ENCODE peak calls at places on chromosomes 2 and 18, in four cellular contexts. Q is H1, S is GM12878, O is HepG2. Z is an unnamed sample.

GRCh38 chr2:191321861-191322662 is 76.9 kb downstream of the MYO1B start:
- DNase-seq in Q (peak; percentile 56), S (no peak), O (no peak), Z (peak; percentile 70)

GRCh38 chr2:121529439-121530209 is 1.1 kb upstream of the RNU4ATAC start:
- DNase-seq in Q (no peak), S (no peak), O (peak; percentile 73), Z (peak; percentile 71)

GRCh38 chr18:7592305-7593071 is 25.4 kb downstream of the PTPRM start:
- DNase-seq in Q (no peak), S (no peak), O (no peak), Z (no peak)

GRCh38 chr2:239393941-239394340 is 6.9 kb downstream of the HDAC4 start:
- DNase-seq in Q (no peak), S (no peak), O (no peak), Z (no peak)

GRCh38 chr2:191302459-191303155 is 57.4 kb downstream of the MYO1B start:
- DNase-seq in Q (no peak), S (no peak), O (peak; percentile 58), Z (no peak)

GRCh38 chr2:95231723-95232122 is 24.4 kb downstream of the ZNF892 start:
- DNase-seq in Q (peak; percentile 66), S (no peak), O (peak; percentile 85), Z (peak; percentile 88)

GRCh38 chr2:232593931-232594330 is 39.5 kb upstream of the EFHD1 start:
- DNase-seq in Q (no peak), S (no peak), O (no peak), Z (no peak)

GRCh38 chr2:9336534-9337354 is 86.6 kb downstream of the ITGB1BP1 start:
- DNase-seq in Q (no peak), S (no peak), O (peak; percentile 93), Z (no peak)

GRCh38 chr18:24797987-24798386 is 337.6 kb downstream of the HRH4 start:
- DNase-seq in Q (no peak), S (no peak), O (no peak), Z (no peak)

GRCh38 chr2:196987298-196987653 is 60.8 kb upstream of the PGAP1 start:
- DNase-seq in Q (no peak), S (no peak), O (no peak), Z (no peak)

GRCh38 chr2:227025510-227025909 is 138.5 kb downstream of the COL4A4 start:
- DNase-seq in Q (no peak), S (no peak), O (no peak), Z (no peak)

GRCh38 chr18:35564795-35565453 is 16.6 kb upstream of the GALNT1 start:
- DNase-seq in Q (no peak), S (no peak), O (no peak), Z (no peak)

GRCh38 chr2:4408311-4408710 is 704.9 kb downstream of the DCDC2C start:
- DNase-seq in Q (no peak), S (no peak), O (no peak), Z (no peak)

GRCh38 chr2:199108056-199108455 is 349.7 kb downstream of the SATB2 start:
- DNase-seq in Q (no peak), S (no peak), O (no peak), Z (no peak)

GRCh38 chr2:190043441-190043840 is 19.1 kb downstream of the MSTN start:
- DNase-seq in Q (no peak), S (no peak), O (no peak), Z (no peak)

GRCh38 chr2:234292205-234292954 is 204.5 kb downstream of the ARL4C start:
- DNase-seq in Q (no peak), S (peak; percentile 80), O (no peak), Z (no peak)

GRCh38 chr18:34650121-34650545 is 60.0 kb upstream of the DTNA start:
- DNase-seq in Q (no peak), S (no peak), O (no peak), Z (no peak)

GRCh38 chr2:1625281-1626001 is 118.9 kb downstream of the PXDN start:
- DNase-seq in Q (peak; percentile 86), S (no peak), O (no peak), Z (peak; percentile 36)

GRCh38 chr2:8544168-8544785 is 137.6 kb upstream of the ID2 start:
- DNase-seq in Q (no peak), S (no peak), O (no peak), Z (no peak)

GRCh38 chr2:236769981-236770671 is 200.5 kb downstream of the ACKR3 start:
- DNase-seq in Q (peak; percentile 33), S (no peak), O (no peak), Z (peak; percentile 35)

GRCh38 chr2:236766850-236767249 is 197.2 kb downstream of the ACKR3 start:
- DNase-seq in Q (no peak), S (no peak), O (no peak), Z (no peak)

GRCh38 chr2:236767951-236768350 is 198.3 kb downstream of the ACKR3 start:
- DNase-seq in Q (no peak), S (no peak), O (no peak), Z (no peak)

GRCh38 chr2:236765475-236765874 is 195.8 kb downstream of the ACKR3 start:
- DNase-seq in Q (no peak), S (no peak), O (no peak), Z (no peak)

DNA sequence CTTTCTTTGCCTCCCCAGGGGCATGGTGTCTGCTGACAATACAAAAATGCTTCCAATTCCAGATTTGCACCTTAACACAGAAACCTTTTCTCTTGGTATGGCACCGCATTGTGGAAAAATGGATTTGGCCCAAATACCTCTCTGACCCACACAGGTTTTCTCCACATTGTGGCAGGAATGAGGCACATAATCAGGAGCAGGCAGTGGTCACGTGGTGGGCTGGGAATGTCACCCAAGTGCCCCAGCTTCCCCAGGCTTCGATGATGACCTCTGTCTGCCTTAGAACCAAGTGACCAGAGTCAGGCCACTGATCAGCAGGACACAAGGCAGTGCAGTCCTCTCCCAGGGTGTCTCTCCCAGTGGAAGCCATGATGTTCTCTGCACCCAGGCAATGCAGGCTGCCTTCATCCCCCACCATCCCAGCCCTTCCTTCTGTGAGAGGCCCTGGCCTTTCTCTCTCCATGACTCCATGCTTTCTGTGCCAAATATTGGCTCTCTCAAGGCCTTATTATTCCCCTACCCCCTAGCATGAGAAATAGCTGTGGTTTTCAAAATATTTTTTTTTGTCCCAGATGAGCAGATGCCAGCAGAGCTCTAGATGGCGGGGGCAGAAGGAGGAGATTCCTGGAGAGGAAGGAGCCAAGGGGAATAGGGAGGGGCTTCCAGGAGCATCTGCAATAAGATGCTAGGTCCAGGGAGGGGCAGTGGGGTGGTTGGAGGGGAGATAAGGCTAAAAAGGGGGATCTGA is 198.9 kb downstream of the ACKR3 start:
- DNase-seq in Q (no peak), S (no peak), O (no peak), Z (no peak)
- TF ChIP-seq SUZ12 in Q (no peak), S (no peak), O (no peak), Z (no peak)

DNA sequence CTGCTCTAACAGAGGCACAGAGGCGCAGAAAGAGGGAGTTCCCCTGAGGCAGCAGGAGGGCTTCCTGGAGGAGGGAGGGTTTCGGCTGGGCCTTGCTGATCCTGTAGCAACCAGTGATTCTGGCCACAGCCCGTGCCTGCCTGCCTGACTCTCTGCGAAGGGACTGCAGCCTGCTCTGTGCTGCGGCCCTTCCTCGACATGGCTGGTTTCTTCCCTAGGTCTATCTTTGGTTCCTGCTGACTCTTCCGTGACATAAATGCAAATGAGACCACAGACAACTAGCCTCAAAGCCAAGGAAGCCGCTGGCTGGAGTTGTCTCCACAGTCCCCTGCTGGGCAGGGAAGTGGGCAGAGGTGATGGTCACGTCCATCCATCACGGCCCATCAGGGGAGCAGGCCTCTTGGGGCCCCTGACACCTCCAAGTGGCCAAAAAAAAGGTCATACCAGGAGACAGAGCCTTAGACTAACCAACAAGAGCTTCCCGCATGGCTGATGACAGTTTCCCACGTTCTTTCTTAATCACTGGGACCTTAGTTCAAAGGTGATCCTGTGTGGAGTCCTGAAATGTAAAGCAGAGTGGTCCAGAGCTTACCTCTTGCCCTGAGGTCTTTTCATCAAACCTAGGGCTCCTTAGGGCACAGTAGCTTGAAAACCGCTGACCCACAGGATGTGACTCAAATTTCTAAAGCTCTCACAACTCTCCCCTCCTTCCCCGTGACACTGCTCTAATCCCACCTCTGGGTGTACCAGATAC is 55.3 kb downstream of the HS1BP3 start:
- DNase-seq in Q (no peak), S (peak; percentile 85), O (peak; percentile 66), Z (no peak)
- H3K9ac ChIP-seq in Q (no peak overlapping the region), S (peak overlapping the region; percentile 62), O (peak overlapping the region; percentile 81), Z (no peak overlapping the region)

DNA sequence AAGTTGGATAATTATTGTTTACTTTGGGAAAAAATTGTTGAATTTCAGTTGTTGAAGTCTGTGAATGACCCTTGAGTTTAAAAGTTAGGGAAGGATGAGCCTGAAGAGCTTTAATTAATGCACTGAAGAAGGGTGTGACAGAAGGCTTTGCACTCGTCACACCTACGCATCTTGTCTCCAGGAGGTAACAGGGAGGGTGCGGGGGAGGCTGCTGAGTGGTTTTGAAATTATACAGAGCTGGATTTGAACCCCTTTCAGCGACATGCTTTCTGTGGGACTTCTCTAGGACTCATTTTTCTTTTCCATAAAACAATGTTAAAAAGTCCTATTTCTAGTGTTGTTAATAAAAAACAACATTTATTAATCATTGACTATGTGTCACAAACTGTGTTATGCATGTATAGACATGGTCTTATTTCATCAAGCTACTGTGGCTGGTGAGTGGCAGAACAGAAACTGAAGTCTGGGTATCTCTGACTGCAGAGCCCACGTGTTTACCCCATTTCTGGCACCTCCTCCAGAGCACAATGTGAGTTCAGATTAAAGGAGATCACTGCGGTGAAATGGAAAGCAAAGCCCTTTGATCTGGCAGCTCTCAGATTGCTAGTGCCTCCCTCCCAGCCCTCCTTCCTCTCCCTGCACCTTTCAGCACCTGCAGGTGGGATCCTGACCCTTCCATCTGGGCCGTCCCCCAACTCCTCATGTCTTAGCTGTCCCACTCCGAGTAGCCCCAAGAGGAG is 315.4 kb upstream of the MYT1L start:
- DNase-seq in Q (no peak), S (no peak), O (no peak), Z (no peak)
- TF ChIP-seq SUZ12 in Q (no peak), S (no peak), O (no peak), Z (no peak)

DNA sequence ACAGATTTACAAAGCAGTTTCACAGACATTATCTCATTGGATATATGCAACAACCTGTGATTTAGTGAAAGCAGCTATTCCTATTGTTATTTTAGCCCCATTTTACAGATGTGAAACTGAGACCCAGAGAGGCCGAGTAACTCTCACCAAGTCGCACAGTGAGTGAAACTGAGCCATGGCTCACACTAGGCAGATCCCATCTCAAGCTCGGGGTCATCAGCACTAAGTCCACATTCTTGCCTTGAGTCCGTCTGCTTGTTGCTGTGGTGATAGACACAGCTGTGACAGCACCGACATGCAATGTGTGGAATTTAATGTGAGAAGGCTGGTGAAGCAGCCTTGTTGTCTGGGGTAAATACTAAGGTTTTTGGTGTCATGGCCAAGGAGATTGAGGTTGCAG is 40.3 kb upstream of the GMCL1 start:
- DNase-seq in Q (peak; percentile 13), S (no peak), O (peak; percentile 82), Z (peak; percentile 35)
- H3K9ac ChIP-seq in Q (no peak overlapping the region), S (peak overlapping the region; percentile 65), O (no peak overlapping the region), Z (no peak overlapping the region)

GRCh38 chr2:237594514-237594871 is 4.0 kb upstream of the RAB17 start:
- DNase-seq in Q (no peak), S (no peak), O (peak; percentile 85), Z (no peak)
- TF ChIP-seq SUZ12 in Q (no peak), S (no peak), O (no peak), Z (no peak)

GRCh38 chr2:134231965-134232340 is 21.9 kb upstream of the MGAT5 start:
- DNase-seq in Q (no peak), S (no peak), O (no peak), Z (no peak)
- H3K9ac ChIP-seq in Q (no peak overlapping the region), S (no peak overlapping the region), O (no peak overlapping the region), Z (no peak overlapping the region)